ENCODE peak calls at places on chromosomes 7 and 10, in nine cellular contexts. H is aorta, S is HuH-7.5, M is memory B cell, G is chondrocyte, X is LoVo, B is AG10803, F is GM12878, L is HCEC 1CT. K is an unnamed sample.

GRCh38 chr10:88027570-88027969 is 164.1 kb downstream of the PTEN start:
- DNase-seq in X (no peak), S (no peak), B (no peak), G (no peak), L (no peak), M (no peak), F (peak), H (peak), K (no peak)

GRCh38 chr7:66296001-66296521 is 90.9 kb downstream of the TPST1 start:
- DNase-seq in F (peak), H (no peak), S (no peak), L (peak), G (no peak), X (no peak), B (peak), M (no peak), K (no peak)

GRCh38 chr7:152866791-152867481 is 107.4 kb downstream of the ACTR3B start:
- DNase-seq in F (no peak), X (no peak), B (no peak), H (no peak), M (no peak), G (peak), S (no peak), L (no peak), K (no peak)

GRCh38 chr10:43861966-43862751 is 213.5 kb upstream of the ZNF32 start:
- DNase-seq in S (no peak), X (no peak), H (peak), L (peak), B (peak), F (no peak), G (no peak), M (no peak), K (no peak)

GRCh38 chr10:43265799-43266721 is 805 bp downstream of the RASGEF1A start:
- DNase-seq in L (no peak), B (no peak), G (no peak), F (no peak), S (peak), H (no peak), M (no peak), X (no peak), K (no peak)

GRCh38 chr10:100730739-100731602 is 14.4 kb upstream of the PAX2 start:
- DNase-seq in M (peak), L (peak), X (peak), H (no peak), B (peak), G (no peak), S (peak), F (peak), K (no peak)

GRCh38 chr7:41436139-41436538 is 266.8 kb downstream of the INHBA start:
- DNase-seq in F (no peak), X (peak), G (no peak), L (no peak), H (no peak), S (no peak), M (no peak), B (no peak), K (no peak)

GRCh38 chr10:22593644-22594043 is 120.7 kb downstream of the PIP4K2A start:
- DNase-seq in L (no peak), M (no peak), F (no peak), S (no peak), X (no peak), B (no peak), G (no peak), H (no peak), K (peak)

GRCh38 chr7:132393789-132394261 is 182.4 kb downstream of the PLXNA4 start:
- DNase-seq in F (no peak), H (peak), B (peak), G (no peak), M (no peak), X (no peak), L (no peak), S (no peak), K (no peak)

GRCh38 chr7:101880536-101881443 is 63.4 kb downstream of the CUX1 start:
- DNase-seq in M (no peak), F (no peak), S (no peak), H (no peak), B (peak), X (no peak), L (peak), G (no peak), K (peak)

GRCh38 chr7:127587663-127588018 is 570 bp upstream of the ARF5 start:
- DNase-seq in M (no peak), H (no peak), F (no peak), G (no peak), B (no peak), S (no peak), L (no peak), X (no peak), K (no peak)

GRCh38 chr7:48188776-48189520 is 17.7 kb downstream of the ABCA13 start:
- DNase-seq in S (no peak), L (no peak), H (no peak), M (no peak), F (no peak), G (no peak), B (peak), X (no peak), K (no peak)

GRCh38 chr7:103679156-103680132 is 233.4 kb upstream of the SLC26A5 start:
- DNase-seq in G (no peak), F (no peak), X (no peak), S (no peak), L (no peak), M (no peak), H (no peak), B (no peak), K (no peak)

K was measured in LNCaP clone FGC.